ENCODE peak calls at places on chromosomes 3 and 15, in nine cellular contexts. I is left lobe of liver, Q is NCI-H1436, Z is cardiac muscle cell, N is AG09319, W is NCI-H524, G is PC-3, E is NCI-H774, V is right lobe of liver. K is an unnamed sample.
A peak's percentile ranks its signal among the peaks of the same experiment; 100 is the strongest.

GRCh38 chr15:96390986-96391385 is 60.5 kb downstream of the NR2F2 start:
- DNase-seq in V (no peak), E (no peak), N (no peak), Q (no peak), I (no peak), Z (no peak), W (no peak), G (no peak), K (no peak)

GRCh38 chr3:69926385-69926784 is 73.1 kb upstream of the SAMMSON start:
- DNase-seq in Z (no peak), W (no peak), G (no peak), Q (no peak), V (no peak), N (no peak), I (no peak), E (no peak), K (no peak)

GRCh38 chr3:161372321-161373260 is 1.3 kb upstream of the SPTSSB start:
- DNase-seq in Q (peak; percentile 14), N (no peak), I (no peak), V (peak; percentile 25), G (peak; percentile 81), W (peak; percentile 77), E (peak; percentile 69), Z (peak; percentile 14), K (no peak)

GRCh38 chr3:99534951-99535704 is 103.3 kb upstream of the COL8A1 start:
- DNase-seq in G (peak; percentile 71), E (no peak), N (no peak), V (no peak), I (no peak), Z (peak; percentile 83), Q (no peak), W (no peak), K (no peak)

GRCh38 chr15:75339531-75340240 is 3.8 kb downstream of the COMMD4 start:
- DNase-seq in I (no peak), Q (no peak), Z (no peak), V (no peak), E (no peak), W (no peak), G (no peak), N (no peak), K (no peak)

GRCh38 chr15:77623008-77623877 is 9.5 kb downstream of the LINGO1 start:
- DNase-seq in V (no peak), I (no peak), G (no peak), N (no peak), E (no peak), Q (no peak), Z (no peak), W (no peak), K (no peak)

GRCh38 chr3:179750720-179751328 is 98.0 kb downstream of the USP13 start:
- DNase-seq in W (no peak), E (peak; percentile 13), Z (peak; percentile 47), N (no peak), I (no peak), G (peak; percentile 60), Q (peak; percentile 20), V (no peak), K (no peak)

GRCh38 chr15:28133281-28133680 is 34.2 kb upstream of the OCA2 start:
- DNase-seq in G (no peak), I (no peak), N (no peak), Q (no peak), E (no peak), V (no peak), Z (no peak), W (no peak), K (no peak)

GRCh38 chr15:57747206-57747605 is 40.7 kb downstream of the POLR2M start:
- DNase-seq in V (no peak), Z (peak; percentile 19), N (no peak), G (no peak), W (no peak), I (no peak), E (no peak), Q (no peak), K (no peak)

GRCh38 chr3:191627064-191627463 is 166.1 kb downstream of the PYDC2 start:
- DNase-seq in G (no peak), Z (no peak), W (no peak), E (no peak), Q (no peak), N (no peak), V (no peak), I (no peak), K (no peak)

GRCh38 chr15:62306851-62307504 is 141.9 kb upstream of the C2CD4B start:
- DNase-seq in Q (peak; percentile 25), Z (peak; percentile 88), I (peak; percentile 68), N (peak; percentile 30), W (peak; percentile 73), V (peak; percentile 56), G (peak; percentile 69), E (peak; percentile 78), K (peak; percentile 28)

GRCh38 chr15:99100245-99101173 is 4.4 kb upstream of the SYNM start:
- DNase-seq in N (no peak), E (peak; percentile 8), Z (peak; percentile 79), W (peak; percentile 61), I (peak; percentile 82), Q (peak; percentile 5), V (peak; percentile 86), G (peak; percentile 83), K (no peak)

GRCh38 chr3:194481103-194481502 is 5.7 kb downstream of the ATP13A3 start:
- DNase-seq in I (no peak), Q (no peak), V (no peak), W (no peak), Z (peak; percentile 77), N (peak; percentile 50), G (peak; percentile 60), E (no peak), K (no peak)

GRCh38 chr3:182490601-182491485 is 302.5 kb upstream of the ATP11B start:
- DNase-seq in I (no peak), V (no peak), Z (peak; percentile 11), E (peak; percentile 99), N (no peak), Q (peak; percentile 94), G (peak; percentile 66), W (peak; percentile 77), K (no peak)

GRCh38 chr3:174270841-174271240 is 588.3 kb upstream of the NAALADL2 start:
- DNase-seq in E (no peak), G (peak; percentile 24), I (no peak), Z (peak; percentile 68), Q (no peak), W (no peak), V (no peak), N (peak; percentile 41), K (peak; percentile 76)

GRCh38 chr15:99703603-99704443 is 29.4 kb downstream of the LYSMD4 start:
- DNase-seq in E (peak; percentile 45), Z (peak; percentile 91), N (peak; percentile 70), Q (no peak), V (no peak), G (peak; percentile 77), W (no peak), I (no peak), K (peak; percentile 70)

GRCh38 chr3:177459397-177459796 is 262.1 kb upstream of the TBL1XR1 start:
- DNase-seq in Q (no peak), W (no peak), G (no peak), V (no peak), E (no peak), N (no peak), Z (peak; percentile 91), I (no peak), K (no peak)

GRCh38 chr15:90582553-90582952 is 52.8 kb downstream of the CRTC3 start:
- DNase-seq in Q (no peak), V (no peak), W (no peak), Z (no peak), G (no peak), I (no peak), E (no peak), N (no peak), K (no peak)

GRCh38 chr3:195071916-195072820 is 198.8 kb downstream of the XXYLT1 start:
- DNase-seq in Z (no peak), G (no peak), E (no peak), Q (no peak), W (no peak), V (no peak), N (no peak), I (no peak), K (no peak)

GRCh38 chr3:17179381-17180205 is 294.8 kb downstream of the PLCL2 start:
- DNase-seq in E (peak; percentile 55), I (no peak), G (no peak), Q (no peak), W (peak; percentile 83), Z (peak; percentile 25), N (no peak), V (no peak), K (no peak)

GRCh38 chr3:67288707-67289106 is 290.6 kb downstream of the KBTBD8 start:
- DNase-seq in E (no peak), I (no peak), V (no peak), G (no peak), Z (no peak), W (no peak), N (no peak), Q (no peak), K (no peak)

GRCh38 chr3:164477403-164477802 is 600.9 kb downstream of the SI start:
- DNase-seq in Z (no peak), V (no peak), I (no peak), G (no peak), W (no peak), E (no peak), N (no peak), Q (no peak), K (no peak)

GRCh38 chr3:107315136-107315535 is 62.1 kb upstream of the CCDC54 start:
- DNase-seq in Q (no peak), W (no peak), Z (peak; percentile 64), G (no peak), V (no peak), N (no peak), I (no peak), E (no peak), K (peak; percentile 0)

GRCh38 chr3:30597131-30597768 is 9.2 kb upstream of the TGFBR2 start:
- DNase-seq in V (no peak), Q (no peak), Z (peak; percentile 89), I (no peak), G (peak; percentile 98), W (no peak), N (peak; percentile 41), E (no peak), K (peak; percentile 54)

K was measured in GM04503.